ENCODE peak calls at places on chromosome 16, in five cellular contexts. U, X, O, F and I are unnamed samples.

GRCh38 chr16:19021747-19022146 is 38.0 kb downstream of the TMC7 start:
- DNase-seq in U (no peak), X (no peak), O (no peak), F (no peak), I (no peak)

GRCh38 chr16:89401641-89402445 is 88.5 kb downstream of the ANKRD11 start:
- DNase-seq in U (no peak), X (peak; percentile 42), O (no peak), F (no peak), I (no peak)

GRCh38 chr16:58518083-58518979 is 3.0 kb downstream of the SETD6 start:
- DNase-seq in U (no peak), X (no peak), O (no peak), F (no peak), I (no peak)

GRCh38 chr16:65120811-65121721 is 797 bp downstream of the CDH11 start:
- DNase-seq in U (peak; percentile 45), X (no peak), O (no peak), F (no peak), I (peak; percentile 7)

GRCh38 chr16:84178146-84178765 is 8.6 kb downstream of the TAF1C start:
- DNase-seq in U (no peak), X (no peak), O (no peak), F (no peak), I (no peak)

GRCh38 chr16:66226762-66227161 is 139.7 kb upstream of the CDH5 start:
- DNase-seq in U (no peak), X (no peak), O (no peak), F (no peak), I (no peak)

GRCh38 chr16:75263963-75264445 is 12.6 kb upstream of the BCAR1 start:
- DNase-seq in U (no peak), X (no peak), O (no peak), F (no peak), I (no peak)

GRCh38 chr16:27638833-27639587 is 89.1 kb downstream of the KATNIP start:
- DNase-seq in U (no peak), X (no peak), O (no peak), F (no peak), I (no peak)

GRCh38 chr16:68090109-68090508 is 4.9 kb downstream of the NFATC3 start:
- DNase-seq in U (no peak), X (no peak), O (peak; percentile 45), F (no peak), I (no peak)

GRCh38 chr16:84055801-84056634 is 13.4 kb upstream of the SLC38A8 start:
- DNase-seq in U (peak; percentile 11), X (no peak), O (no peak), F (no peak), I (no peak)

GRCh38 chr16:12318661-12319463 is 342.3 kb downstream of the SNX29 start:
- DNase-seq in U (no peak), X (no peak), O (no peak), F (no peak), I (no peak)

GRCh38 chr16:25040543-25040942 is 25.4 kb upstream of the ARHGAP17 start:
- DNase-seq in U (no peak), X (no peak), O (no peak), F (no peak), I (peak; percentile 29)

GRCh38 chr16:21060027-21060510 is 90.6 kb downstream of the DNAH3 start:
- DNase-seq in U (no peak), X (no peak), O (no peak), F (no peak), I (no peak)

GRCh38 chr16:79723583-79724168 is 123.1 kb upstream of the MAF start:
- DNase-seq in U (no peak), X (no peak), O (no peak), F (no peak), I (no peak)

GRCh38 chr16:89026121-89026612 is 49.2 kb upstream of the CBFA2T3 start:
- DNase-seq in U (no peak), X (no peak), O (peak; percentile 89), F (peak; percentile 16), I (no peak)

GRCh38 chr16:50038756-50039529 is 13.9 kb downstream of the CNEP1R1 start:
- DNase-seq in U (no peak), X (no peak), O (no peak), F (no peak), I (no peak)

GRCh38 chr16:87701505-87701921 is 64.3 kb downstream of the KLHDC4 start:
- DNase-seq in U (no peak), X (no peak), O (no peak), F (no peak), I (no peak)

GRCh38 chr16:85523602-85524364 is 89.3 kb upstream of the GSE1 start:
- DNase-seq in U (no peak), X (no peak), O (no peak), F (no peak), I (no peak)

GRCh38 chr16:10754941-10755340 is 11.3 kb downstream of the NUBP1 start:
- DNase-seq in U (no peak), X (no peak), O (no peak), F (no peak), I (no peak)

GRCh38 chr16:23254338-23254737 is 47.8 kb upstream of the SCNN1B start:
- DNase-seq in U (no peak), X (peak; percentile 65), O (peak; percentile 16), F (no peak), I (no peak)

GRCh38 chr16:28063047-28063521 is 430 bp downstream of the GSG1L start:
- DNase-seq in U (no peak), X (no peak), O (peak; percentile 14), F (no peak), I (no peak)

GRCh38 chr16:85415196-85415988 is 197.7 kb upstream of the GSE1 start:
- DNase-seq in U (peak; percentile 14), X (no peak), O (peak; percentile 1), F (no peak), I (no peak)

GRCh38 chr16:65788434-65789147 is 577.9 kb upstream of the CDH5 start:
- DNase-seq in U (no peak), X (no peak), O (no peak), F (no peak), I (no peak)

GRCh38 chr16:28990375-28991040 is 5.7 kb downstream of the LAT start:
- DNase-seq in U (no peak), X (no peak), O (peak; percentile 87), F (peak; percentile 27), I (no peak)

GRCh38 chr16:10646228-10646580 is 48.5 kb downstream of the TEKT5 start:
- DNase-seq in U (no peak), X (no peak), O (no peak), F (no peak), I (no peak)